ENCODE peak calls at places on chromosomes 4 and X, in eight cellular contexts. M is Peyer's patch, I is H1, J is mammary epithelial cell, L is fibroblast of the aortic adventitia, S is brain microvascular endothelial cell, F is progenitor cell of endocrine pancreas, X is endodermal cell. N is an unnamed sample.

GRCh38 chrX:145178268-145178667 is 69.0 kb upstream of the SPANXN1 start:
- DNase-seq in J (no peak), I (no peak), S (no peak), M (no peak), L (no peak), F (no peak), X (no peak), N (no peak)

GRCh38 chrX:103754401-103754800 is 22.2 kb upstream of the PLP1 start:
- DNase-seq in J (no peak), I (no peak), X (no peak), L (no peak), M (no peak), S (no peak), F (no peak), N (no peak)

GRCh38 chrX:115525486-115525885 is 35.5 kb upstream of the PLS3 start:
- DNase-seq in X (no peak), L (no peak), J (peak; percentile 14), M (no peak), F (no peak), S (no peak), I (no peak), N (no peak)

GRCh38 chrX:53116101-53116500 is 22.2 kb downstream of the KANTR start:
- DNase-seq in I (no peak), S (peak; percentile 4), L (peak; percentile 90), M (no peak), J (no peak), F (no peak), X (no peak), N (no peak)

GRCh38 chr4:73103799-73104503 is 34.4 kb upstream of the COX18 start:
- DNase-seq in M (no peak), J (no peak), I (no peak), X (no peak), S (peak; percentile 12), L (no peak), F (no peak), N (no peak)

GRCh38 chr4:53512608-53513007 is 78.7 kb downstream of the LNX1 start:
- DNase-seq in X (no peak), F (no peak), S (no peak), M (no peak), L (no peak), J (no peak), I (no peak), N (no peak)

GRCh38 chr4:144688035-144688569 is 42.1 kb downstream of the HHIP start:
- DNase-seq in I (no peak), J (no peak), M (no peak), L (no peak), X (no peak), S (no peak), F (no peak), N (no peak)

GRCh38 chrX:75596178-75596577 is 73.3 kb upstream of the ZDHHC15 start:
- DNase-seq in L (peak; percentile 1), J (no peak), F (no peak), I (no peak), M (no peak), S (no peak), X (no peak), N (no peak)

GRCh38 chr4:164212134-164212533 is 541.8 kb upstream of the SMIM31 start:
- DNase-seq in S (no peak), L (no peak), M (no peak), X (no peak), F (no peak), I (no peak), J (peak; percentile 69), N (no peak)

GRCh38 chrX:115592997-115593734 is 32.2 kb downstream of the PLS3 start:
- DNase-seq in I (no peak), J (peak; percentile 70), S (peak; percentile 33), L (peak; percentile 64), M (no peak), X (no peak), F (no peak), N (no peak)

GRCh38 chr4:1598206-1598605 is 85.9 kb downstream of the FAM53A start:
- DNase-seq in I (no peak), J (no peak), L (no peak), X (no peak), M (no peak), S (no peak), F (no peak), N (no peak)

GRCh38 chrX:40261955-40262596 is 164.3 kb upstream of the BCOR start:
- DNase-seq in X (no peak), F (no peak), L (peak; percentile 60), I (no peak), J (no peak), S (peak; percentile 16), M (no peak), N (no peak)

GRCh38 chrX:13891367-13892146 is 74.7 kb upstream of the GPM6B start:
- DNase-seq in F (no peak), J (peak; percentile 48), X (no peak), M (no peak), S (no peak), I (no peak), L (no peak), N (no peak)

GRCh38 chr4:26557164-26557563 is 26.7 kb upstream of the TBC1D19 start:
- DNase-seq in X (no peak), M (no peak), L (peak; percentile 94), S (peak; percentile 68), J (peak; percentile 32), F (no peak), I (no peak), N (no peak)

GRCh38 chr4:25486171-25486570 is 109.1 kb downstream of the ANAPC4 start:
- DNase-seq in I (no peak), S (no peak), M (no peak), J (peak; percentile 9), L (peak; percentile 67), F (no peak), X (no peak), N (no peak)

GRCh38 chr4:48069026-48069425 is 52.5 kb downstream of the NIPAL1 start:
- DNase-seq in X (no peak), F (no peak), S (no peak), I (no peak), L (no peak), J (no peak), M (no peak), N (no peak)

DNA sequence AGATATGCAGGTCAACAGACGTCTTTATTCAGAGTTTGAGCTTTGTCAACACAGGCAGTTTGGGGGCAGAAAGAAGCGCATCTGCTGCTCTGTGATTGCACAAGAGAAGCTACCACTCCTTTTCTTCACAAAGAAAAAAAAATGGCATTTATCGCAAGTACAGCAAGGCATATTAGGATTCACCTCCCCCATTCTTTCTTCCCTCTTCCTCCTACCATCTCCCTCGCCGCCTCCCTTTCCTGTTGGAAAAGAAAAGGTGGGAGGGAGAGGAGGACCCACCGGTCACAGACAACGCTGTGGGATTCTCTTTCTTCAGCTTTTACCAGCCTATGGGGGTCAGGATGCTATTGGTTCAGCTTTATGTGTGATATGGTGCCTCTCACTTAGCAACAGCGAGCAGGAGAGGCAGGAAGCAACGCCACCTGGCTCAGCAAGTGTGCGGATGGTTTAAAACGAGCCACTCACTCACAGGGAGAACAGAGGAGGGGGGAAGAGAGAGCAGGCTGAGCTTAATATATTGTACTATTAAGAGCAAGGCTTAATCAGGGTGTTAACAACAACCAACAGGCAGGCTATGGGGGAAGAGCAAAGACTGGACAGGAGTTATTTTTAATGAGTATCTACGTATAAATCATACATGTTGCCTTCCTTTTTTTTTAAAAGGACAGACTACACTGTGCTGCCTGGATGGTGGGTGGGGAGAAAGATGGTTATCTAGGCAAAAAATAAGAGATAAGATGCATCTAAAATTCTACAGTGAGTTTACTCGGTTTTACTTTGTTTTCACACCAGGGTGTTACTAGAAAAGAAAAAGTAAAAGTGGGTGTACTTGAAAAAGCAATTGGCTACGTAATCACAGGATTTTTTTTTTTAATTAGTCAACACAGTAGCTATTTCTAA is 104.7 kb downstream of the MAML3 start:
- DNase-seq in S (peak; percentile 55), F (no peak), L (peak; percentile 33), I (peak; percentile 55), M (peak; percentile 77), X (peak; percentile 91), J (peak; percentile 50), N (peak; percentile 32)
- TF ChIP-seq CTCF in S (peak; percentile 35), F (no peak), L (no peak), I (no peak), M (peak; percentile 41), X (no peak), J (peak; percentile 35), N (no peak)

GRCh38 chr4:55435136-55435535 is 39.4 kb downstream of the TMEM165 start:
- DNase-seq in I (no peak), L (peak; percentile 51), S (no peak), X (no peak), J (no peak), M (peak; percentile 53), F (no peak), N (no peak)
- TF ChIP-seq CTCF in I (no peak), L (peak; percentile 24), S (peak; percentile 50), X (peak; percentile 57), J (peak; percentile 39), M (peak; percentile 8), F (peak; percentile 21), N (peak; percentile 37)

DNA sequence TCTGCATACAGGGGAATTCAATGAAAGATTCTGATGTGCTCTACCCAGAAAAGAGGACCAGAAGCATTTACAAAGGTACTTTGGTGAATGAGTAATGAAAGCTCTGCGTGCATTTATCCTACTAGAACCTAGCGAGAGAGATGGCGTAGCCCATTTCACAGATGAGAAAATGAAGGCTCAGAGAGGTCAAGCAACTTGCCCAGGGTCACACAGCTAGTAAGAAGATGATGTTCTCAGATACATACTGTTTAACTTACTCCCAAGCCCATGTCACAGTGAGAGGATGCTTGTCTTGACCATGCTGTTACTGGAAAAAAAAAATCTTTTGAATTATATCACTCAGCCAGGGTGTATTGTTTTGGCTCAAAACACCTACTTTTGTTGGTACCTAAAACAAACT is 317.3 kb downstream of the LDB2 start:
- DNase-seq in S (no peak), X (no peak), F (no peak), M (no peak), J (no peak), I (no peak), L (no peak), N (no peak)
- TF ChIP-seq CTCF in S (no peak), X (no peak), F (no peak), M (no peak), J (no peak), I (no peak), L (no peak), N (no peak)

DNA sequence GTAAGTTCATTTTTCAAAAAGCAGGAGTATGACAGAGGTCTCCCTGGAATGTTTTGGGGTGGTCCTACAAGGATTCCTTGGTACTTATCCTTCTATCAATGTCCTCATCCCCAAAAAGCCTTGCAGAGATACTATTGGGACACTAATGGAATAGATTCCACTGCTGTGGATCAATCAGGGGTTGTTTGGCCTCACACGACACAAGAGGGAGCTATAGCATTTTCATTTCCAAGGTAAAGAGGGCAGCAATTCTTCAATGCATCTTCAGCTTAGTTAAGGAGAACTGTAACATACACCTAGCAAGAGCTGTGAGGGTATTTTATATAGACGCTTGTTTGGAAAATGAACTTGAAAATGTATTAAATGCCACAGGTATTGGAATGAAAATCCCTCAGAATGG is 50.9 kb downstream of the USP26 start:
- DNase-seq in F (no peak), I (no peak), J (peak; percentile 9), L (no peak), S (peak; percentile 1), M (no peak), X (no peak), N (no peak)
- TF ChIP-seq CTCF in F (peak; percentile 57), I (peak; percentile 19), J (peak; percentile 59), L (peak; percentile 6), S (peak; percentile 45), M (peak; percentile 32), X (peak; percentile 75), N (peak; percentile 69)

N was measured in neural crest cell.